ENCODE peak calls at places on chromosome 1, in five cellular contexts. E is GM12865, O is fibroblast of lung, Y is fibroblast of villous mesenchyme, Z is right lobe of liver. Q is an unnamed sample.

GRCh38 chr1:44676484-44677200 is 2.1 kb downstream of the ARMH1 start:
- DNase-seq in E (peak), O (peak), Y (peak), Z (no peak), Q (peak)

GRCh38 chr1:221620437-221621384 is 121.2 kb downstream of the DUSP10 start:
- DNase-seq in E (no peak), O (peak), Y (no peak), Z (peak), Q (peak)

GRCh38 chr1:21069549-21069948 is 107.1 kb downstream of the EIF4G3 start:
- DNase-seq in E (no peak), O (peak), Y (peak), Z (no peak), Q (peak)

GRCh38 chr1:30511563-30512252 is 211.7 kb downstream of the MATN1 start:
- DNase-seq in E (no peak), O (peak), Y (no peak), Z (no peak), Q (peak)

GRCh38 chr1:56496861-56497772 is 82.2 kb downstream of the PLPP3 start:
- DNase-seq in E (no peak), O (no peak), Y (no peak), Z (no peak), Q (no peak)

GRCh38 chr1:37822942-37823865 is 15.2 kb upstream of the YRDC start:
- DNase-seq in E (no peak), O (peak), Y (no peak), Z (no peak), Q (peak)

GRCh38 chr1:53551428-53551995 is 92.3 kb downstream of the DMRTB1 start:
- DNase-seq in E (no peak), O (no peak), Y (no peak), Z (peak), Q (no peak)

GRCh38 chr1:235067396-235068154 is 61.1 kb downstream of the TOMM20 start:
- DNase-seq in E (no peak), O (peak), Y (peak), Z (peak), Q (peak)

GRCh38 chr1:225572422-225572821 is 80.5 kb downstream of the ENAH start:
- DNase-seq in E (no peak), O (peak), Y (peak), Z (no peak), Q (peak)

GRCh38 chr1:10794724-10795304 is 1.6 kb downstream of the CASZ1 start:
- DNase-seq in E (peak), O (peak), Y (peak), Z (no peak), Q (peak)

GRCh38 chr1:97143236-97143882 is 421.8 kb downstream of the PTBP2 start:
- DNase-seq in E (no peak), O (peak), Y (no peak), Z (no peak), Q (no peak)

GRCh38 chr1:59814180-59814900 is 409 bp upstream of the HOOK1 start:
- DNase-seq in E (peak), O (peak), Y (no peak), Z (peak), Q (peak)

GRCh38 chr1:54977938-54978337 is 2.5 kb upstream of the TMEM61 start:
- DNase-seq in E (no peak), O (no peak), Y (no peak), Z (peak), Q (no peak)

GRCh38 chr1:210360852-210361477 is 32.3 kb downstream of the HHAT start:
- DNase-seq in E (peak), O (peak), Y (peak), Z (peak), Q (peak)

GRCh38 chr1:55071477-55071876 is 32.1 kb downstream of the PCSK9 start:
- DNase-seq in E (no peak), O (peak), Y (peak), Z (peak), Q (peak)

GRCh38 chr1:209585672-209586071 is 2.2 kb downstream of the CAMK1G start:
- DNase-seq in E (no peak), O (peak), Y (peak), Z (no peak), Q (peak)

GRCh38 chr1:20666804-20667203 is 5.6 kb upstream of the DDOST start:
- DNase-seq in E (peak), O (peak), Y (no peak), Z (no peak), Q (peak)

GRCh38 chr1:170917373-170917772 is 18.0 kb upstream of the MROH9 start:
- DNase-seq in E (no peak), O (no peak), Y (no peak), Z (no peak), Q (no peak)

GRCh38 chr1:207404849-207405525 is 49.1 kb upstream of the CR2 start:
- DNase-seq in E (peak), O (peak), Y (peak), Z (no peak), Q (peak)

GRCh38 chr1:95312181-95312580 is 78.2 kb downstream of the RWDD3 start:
- DNase-seq in E (no peak), O (no peak), Y (no peak), Z (no peak), Q (no peak)

GRCh38 chr1:210467440-210468040 is 138.8 kb downstream of the HHAT start:
- DNase-seq in E (no peak), O (peak), Y (peak), Z (no peak), Q (no peak)

GRCh38 chr1:30374400-30375070 is 348.9 kb downstream of the MATN1 start:
- DNase-seq in E (no peak), O (no peak), Y (no peak), Z (no peak), Q (no peak)

GRCh38 chr1:233328661-233329498 is 1.4 kb downstream of the MAP3K21 start:
- DNase-seq in E (peak), O (no peak), Y (no peak), Z (no peak), Q (no peak)

GRCh38 chr1:24708938-24709337 is 36.3 kb upstream of the CLIC4 start:
- DNase-seq in E (no peak), O (no peak), Y (no peak), Z (no peak), Q (no peak)

GRCh38 chr1:110556471-110556807 is 37.5 kb upstream of the KCNA10 start:
- DNase-seq in E (no peak), O (no peak), Y (no peak), Z (no peak), Q (no peak)

GRCh38 chr1:54464031-54464476 is 57.9 kb upstream of the SSBP3 start:
- DNase-seq in E (no peak), O (no peak), Y (no peak), Z (no peak), Q (peak)

GRCh38 chr1:45018599-45019230 is 6.7 kb downstream of the UROD start:
- DNase-seq in E (peak), O (peak), Y (peak), Z (peak), Q (peak)

GRCh38 chr1:11441211-11441952 is 37.6 kb upstream of the DISP3 start:
- DNase-seq in E (no peak), O (no peak), Y (no peak), Z (no peak), Q (no peak)

GRCh38 chr1:19006837-19007271 is 50.4 kb upstream of the IFFO2 start:
- DNase-seq in E (no peak), O (no peak), Y (peak), Z (no peak), Q (peak)

GRCh38 chr1:41151846-41152245 is 90.3 kb downstream of the SCMH1 start:
- DNase-seq in E (no peak), O (peak), Y (no peak), Z (no peak), Q (peak)

GRCh38 chr1:240784776-240785175 is 172.8 kb upstream of the GREM2 start:
- DNase-seq in E (no peak), O (no peak), Y (no peak), Z (no peak), Q (no peak)

GRCh38 chr1:230424440-230425251 is 1.5 kb downstream of the PGBD5 start:
- DNase-seq in E (no peak), O (no peak), Y (no peak), Z (no peak), Q (no peak)
- H3K4me3 ChIP-seq in E (no peak), O (no peak), Y (no peak), Z (peak), Q (no peak)

GRCh38 chr1:36149973-36150295 is 648 bp upstream of the TRAPPC3 start:
- DNase-seq in E (no peak), O (no peak), Y (no peak), Z (no peak), Q (no peak)
- H3K4me3 ChIP-seq in E (peak), O (peak), Y (peak), Z (no peak), Q (no peak)

DNA sequence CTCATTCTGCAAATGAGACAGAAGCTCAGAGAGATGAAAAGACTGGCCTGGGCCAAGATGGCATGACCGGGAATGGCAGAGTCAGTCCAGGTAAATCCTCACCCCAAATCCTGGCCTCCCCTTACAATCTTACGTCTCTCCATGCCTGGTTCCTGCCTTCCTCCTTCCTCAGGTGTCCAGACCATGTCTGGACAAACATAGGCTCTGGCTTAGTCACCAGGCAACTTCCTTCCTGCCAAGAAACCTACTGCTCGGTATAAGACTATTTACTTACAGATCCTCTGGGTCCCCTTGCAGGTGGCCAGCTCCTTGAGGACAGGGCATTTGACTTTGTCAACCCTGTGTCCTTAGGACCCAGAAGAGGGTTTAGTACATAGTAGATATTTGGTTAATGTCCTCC is 69.4 kb upstream of the ROR1 start:
- DNase-seq in E (no peak), O (peak), Y (no peak), Z (no peak), Q (peak)
- H3K4me3 ChIP-seq in E (no peak), O (no peak), Y (no peak), Z (no peak), Q (no peak)

DNA sequence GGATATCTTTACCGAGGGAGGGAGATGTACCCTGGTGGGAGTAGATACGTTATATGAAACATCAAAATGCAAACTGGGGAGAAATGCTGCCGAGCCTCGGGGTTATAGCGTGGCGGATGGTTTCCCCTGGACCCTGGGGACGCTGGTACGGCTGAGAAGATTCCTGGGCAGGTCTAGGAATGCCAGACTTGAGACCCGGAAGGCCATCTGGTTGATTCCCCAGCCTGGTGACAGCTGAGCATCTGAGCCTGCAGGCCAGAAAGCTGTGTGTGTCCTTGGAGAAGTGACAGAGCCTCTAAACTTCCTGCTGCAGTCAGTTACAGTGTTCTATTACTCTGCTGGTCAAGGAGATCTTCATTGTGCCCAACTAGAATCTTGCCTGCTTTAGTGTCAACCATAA is 2.3 kb downstream of the VASH2 start:
- DNase-seq in E (no peak), O (no peak), Y (no peak), Z (no peak), Q (no peak)
- H3K4me3 ChIP-seq in E (peak), O (no peak), Y (no peak), Z (no peak), Q (no peak)

DNA sequence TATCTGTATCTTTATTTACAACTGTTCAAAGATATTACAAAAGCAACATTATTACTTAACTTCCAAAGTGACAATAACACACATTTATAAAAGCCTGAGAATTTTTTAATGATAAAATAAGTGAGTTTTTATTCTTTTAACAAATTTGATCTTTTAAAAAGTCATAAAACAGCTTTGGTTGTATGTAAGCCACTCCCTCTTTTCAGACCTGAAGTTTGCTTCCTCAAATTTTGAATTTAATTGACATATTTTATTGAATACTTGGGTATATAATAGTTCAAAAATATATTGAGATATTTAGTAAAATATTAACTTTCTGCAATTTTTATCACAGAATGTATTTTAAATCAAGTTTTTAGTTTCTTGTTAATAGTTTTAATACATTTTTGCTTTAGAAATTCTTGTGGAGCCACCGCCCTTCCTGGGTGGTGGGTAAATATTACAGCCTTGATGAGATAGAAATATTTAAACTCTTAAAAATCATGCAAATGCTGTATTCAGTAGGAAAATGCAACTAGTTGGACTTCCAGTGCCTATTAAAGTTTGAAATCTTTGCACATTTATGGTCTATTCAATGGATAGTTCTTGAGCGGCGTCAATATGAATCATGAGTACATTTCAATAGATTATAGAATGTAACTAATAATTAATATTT is 868 bp downstream of the PTPRC start:
- DNase-seq in E (no peak), O (no peak), Y (no peak), Z (no peak), Q (no peak)
- H3K4me3 ChIP-seq in E (peak), O (no peak), Y (no peak), Z (peak), Q (no peak)

GRCh38 chr1:154998201-154998780 is 4.3 kb upstream of the ZBTB7B start:
- DNase-seq in E (no peak), O (no peak), Y (no peak), Z (peak), Q (no peak)
- H3K4me3 ChIP-seq in E (peak), O (no peak), Y (no peak), Z (no peak), Q (no peak)

Q was measured in choroid plexus epithelial cell.